ENCODE peak calls at places on chromosomes 4 and X, in nine cellular contexts. One of them, this sample, is unnamed.

GRCh38 chrX:16185725-16186136 is 18.4 kb downstream of the MAGEB17 start:
- DNase-seq in suprapubic skin: no peak
- DNase-seq in IMR-90: peak
- DNase-seq in keratinocyte: peak
- DNase-seq in brain microvascular endothelial cell: peak
- DNase-seq in uterus: no peak
- DNase-seq in heart right ventricle: no peak
- DNase-seq in cardiac muscle cell: no peak
- DNase-seq in colonic mucosa: no peak
- DNase-seq in this sample: no peak

GRCh38 chr4:173748353-173748752 is 218.3 kb upstream of the HAND2 start:
- DNase-seq in suprapubic skin: no peak
- DNase-seq in IMR-90: peak
- DNase-seq in keratinocyte: no peak
- DNase-seq in brain microvascular endothelial cell: no peak
- DNase-seq in uterus: no peak
- DNase-seq in heart right ventricle: no peak
- DNase-seq in cardiac muscle cell: peak
- DNase-seq in colonic mucosa: no peak
- DNase-seq in this sample: no peak

GRCh38 chrX:18895157-18895952 is 88.6 kb downstream of the PHKA2 start:
- DNase-seq in suprapubic skin: peak
- DNase-seq in IMR-90: peak
- DNase-seq in keratinocyte: peak
- DNase-seq in brain microvascular endothelial cell: peak
- DNase-seq in uterus: peak
- DNase-seq in heart right ventricle: peak
- DNase-seq in cardiac muscle cell: no peak
- DNase-seq in colonic mucosa: no peak
- DNase-seq in this sample: no peak

GRCh38 chr4:65242156-65242846 is 428.0 kb downstream of the EPHA5 start:
- DNase-seq in suprapubic skin: no peak
- DNase-seq in IMR-90: no peak
- DNase-seq in keratinocyte: no peak
- DNase-seq in brain microvascular endothelial cell: no peak
- DNase-seq in uterus: no peak
- DNase-seq in heart right ventricle: no peak
- DNase-seq in cardiac muscle cell: no peak
- DNase-seq in colonic mucosa: no peak
- DNase-seq in this sample: no peak

GRCh38 chr4:73311428-73311827 is 52.8 kb upstream of the ANKRD17 start:
- DNase-seq in suprapubic skin: no peak
- DNase-seq in IMR-90: peak
- DNase-seq in keratinocyte: no peak
- DNase-seq in brain microvascular endothelial cell: no peak
- DNase-seq in uterus: no peak
- DNase-seq in heart right ventricle: no peak
- DNase-seq in cardiac muscle cell: peak
- DNase-seq in colonic mucosa: no peak
- DNase-seq in this sample: no peak

GRCh38 chr4:16297003-16297402 is 70.7 kb upstream of the TAPT1 start:
- DNase-seq in suprapubic skin: no peak
- DNase-seq in IMR-90: no peak
- DNase-seq in keratinocyte: no peak
- DNase-seq in brain microvascular endothelial cell: no peak
- DNase-seq in uterus: no peak
- DNase-seq in heart right ventricle: no peak
- DNase-seq in cardiac muscle cell: no peak
- DNase-seq in colonic mucosa: no peak
- DNase-seq in this sample: no peak

GRCh38 chrX:109440475-109440874 is 41.4 kb downstream of the GUCY2F start:
- DNase-seq in suprapubic skin: no peak
- DNase-seq in IMR-90: no peak
- DNase-seq in keratinocyte: no peak
- DNase-seq in brain microvascular endothelial cell: no peak
- DNase-seq in uterus: no peak
- DNase-seq in heart right ventricle: no peak
- DNase-seq in cardiac muscle cell: no peak
- DNase-seq in colonic mucosa: no peak
- DNase-seq in this sample: no peak

GRCh38 chrX:27893211-27893610 is 85.4 kb downstream of the MAGEB10 start:
- DNase-seq in suprapubic skin: no peak
- DNase-seq in IMR-90: no peak
- DNase-seq in keratinocyte: no peak
- DNase-seq in brain microvascular endothelial cell: no peak
- DNase-seq in uterus: no peak
- DNase-seq in heart right ventricle: no peak
- DNase-seq in cardiac muscle cell: no peak
- DNase-seq in colonic mucosa: no peak
- DNase-seq in this sample: no peak

GRCh38 chr4:128579454-128579853 is 230.0 kb upstream of the JADE1 start:
- DNase-seq in suprapubic skin: no peak
- DNase-seq in IMR-90: no peak
- DNase-seq in keratinocyte: no peak
- DNase-seq in brain microvascular endothelial cell: no peak
- DNase-seq in uterus: no peak
- DNase-seq in heart right ventricle: no peak
- DNase-seq in cardiac muscle cell: no peak
- DNase-seq in colonic mucosa: no peak
- DNase-seq in this sample: no peak

GRCh38 chr4:77022581-77023133 is 53.1 kb downstream of the CCNI start:
- DNase-seq in suprapubic skin: no peak
- DNase-seq in IMR-90: peak
- DNase-seq in keratinocyte: no peak
- DNase-seq in brain microvascular endothelial cell: peak
- DNase-seq in uterus: no peak
- DNase-seq in heart right ventricle: no peak
- DNase-seq in cardiac muscle cell: peak
- DNase-seq in colonic mucosa: no peak
- DNase-seq in this sample: no peak

GRCh38 chr4:14259926-14260325 is 632.4 kb upstream of the BOD1L1 start:
- DNase-seq in suprapubic skin: no peak
- DNase-seq in IMR-90: no peak
- DNase-seq in keratinocyte: no peak
- DNase-seq in brain microvascular endothelial cell: no peak
- DNase-seq in uterus: no peak
- DNase-seq in heart right ventricle: no peak
- DNase-seq in cardiac muscle cell: no peak
- DNase-seq in colonic mucosa: no peak
- DNase-seq in this sample: no peak

GRCh38 chrX:48741834-48742233 is 19.7 kb upstream of the GLOD5 start:
- DNase-seq in suprapubic skin: no peak
- DNase-seq in IMR-90: no peak
- DNase-seq in keratinocyte: no peak
- DNase-seq in brain microvascular endothelial cell: no peak
- DNase-seq in uterus: no peak
- DNase-seq in heart right ventricle: no peak
- DNase-seq in cardiac muscle cell: no peak
- DNase-seq in colonic mucosa: no peak
- DNase-seq in this sample: no peak

GRCh38 chrX:76850851-76851250 is 423.3 kb downstream of the MAGEE1 start:
- DNase-seq in suprapubic skin: no peak
- DNase-seq in IMR-90: no peak
- DNase-seq in keratinocyte: no peak
- DNase-seq in brain microvascular endothelial cell: no peak
- DNase-seq in uterus: no peak
- DNase-seq in heart right ventricle: no peak
- DNase-seq in cardiac muscle cell: no peak
- DNase-seq in colonic mucosa: no peak
- DNase-seq in this sample: no peak

GRCh38 chr4:146343776-146344175 is 129.4 kb downstream of the REELD1 start:
- DNase-seq in suprapubic skin: no peak
- DNase-seq in IMR-90: no peak
- DNase-seq in keratinocyte: no peak
- DNase-seq in brain microvascular endothelial cell: no peak
- DNase-seq in uterus: no peak
- DNase-seq in heart right ventricle: no peak
- DNase-seq in cardiac muscle cell: no peak
- DNase-seq in colonic mucosa: no peak
- DNase-seq in this sample: no peak
- H3K27ac ChIP-seq in suprapubic skin: no peak
- H3K27ac ChIP-seq in IMR-90: no peak
- H3K27ac ChIP-seq in keratinocyte: no peak
- H3K27ac ChIP-seq in brain microvascular endothelial cell: no peak
- H3K27ac ChIP-seq in uterus: no peak
- H3K27ac ChIP-seq in heart right ventricle: no peak
- H3K27ac ChIP-seq in cardiac muscle cell: no peak
- H3K27ac ChIP-seq in colonic mucosa: no peak
- H3K27ac ChIP-seq in this sample: no peak

DNA sequence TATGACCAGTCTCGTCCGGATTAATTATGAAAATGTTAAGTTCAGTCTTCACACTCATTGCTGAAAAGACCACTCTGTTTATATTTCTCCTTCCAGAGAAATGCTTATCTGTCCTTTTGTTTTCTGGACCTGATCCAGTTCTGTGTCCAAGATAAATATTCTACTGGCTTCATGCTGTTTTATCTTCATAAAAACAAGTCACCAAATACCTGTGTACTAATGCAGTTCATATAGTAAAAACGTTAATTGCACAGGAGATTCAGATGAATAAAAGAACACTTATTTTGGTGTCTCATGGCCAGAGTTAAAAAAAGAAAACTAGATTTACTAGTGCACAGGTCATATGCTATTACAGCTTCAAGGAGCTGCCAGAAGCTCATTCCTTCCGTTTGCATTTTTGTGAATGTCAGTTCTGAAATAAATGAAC is 17.3 kb downstream of the FNIP2 start:
- DNase-seq in suprapubic skin: no peak
- DNase-seq in IMR-90: peak
- DNase-seq in keratinocyte: no peak
- DNase-seq in brain microvascular endothelial cell: no peak
- DNase-seq in uterus: no peak
- DNase-seq in heart right ventricle: no peak
- DNase-seq in cardiac muscle cell: no peak
- DNase-seq in colonic mucosa: no peak
- DNase-seq in this sample: no peak
- H3K4me3 ChIP-seq in suprapubic skin: no peak
- H3K4me3 ChIP-seq in IMR-90: no peak
- H3K4me3 ChIP-seq in keratinocyte: no peak
- H3K4me3 ChIP-seq in brain microvascular endothelial cell: no peak
- H3K4me3 ChIP-seq in uterus: no peak
- H3K4me3 ChIP-seq in heart right ventricle: no peak
- H3K4me3 ChIP-seq in cardiac muscle cell: no peak
- H3K4me3 ChIP-seq in colonic mucosa: no peak
- H3K4me3 ChIP-seq in this sample: no peak

GRCh38 chrX:13488706-13489105 is 80.7 kb upstream of the EGFL6 start:
- DNase-seq in suprapubic skin: no peak
- DNase-seq in IMR-90: no peak
- DNase-seq in keratinocyte: no peak
- DNase-seq in brain microvascular endothelial cell: no peak
- DNase-seq in uterus: no peak
- DNase-seq in heart right ventricle: no peak
- DNase-seq in cardiac muscle cell: no peak
- DNase-seq in colonic mucosa: no peak
- DNase-seq in this sample: no peak

GRCh38 chrX:13485167-13485566 is 84.2 kb upstream of the EGFL6 start:
- DNase-seq in suprapubic skin: no peak
- DNase-seq in IMR-90: no peak
- DNase-seq in keratinocyte: no peak
- DNase-seq in brain microvascular endothelial cell: no peak
- DNase-seq in uterus: no peak
- DNase-seq in heart right ventricle: no peak
- DNase-seq in cardiac muscle cell: no peak
- DNase-seq in colonic mucosa: no peak
- DNase-seq in this sample: no peak

GRCh38 chrX:13491061-13491460 is 78.3 kb upstream of the EGFL6 start:
- DNase-seq in suprapubic skin: no peak
- DNase-seq in IMR-90: no peak
- DNase-seq in keratinocyte: no peak
- DNase-seq in brain microvascular endothelial cell: no peak
- DNase-seq in uterus: no peak
- DNase-seq in heart right ventricle: no peak
- DNase-seq in cardiac muscle cell: no peak
- DNase-seq in colonic mucosa: no peak
- DNase-seq in this sample: no peak

GRCh38 chrX:13489451-13489850 is 80.0 kb upstream of the EGFL6 start:
- DNase-seq in suprapubic skin: peak
- DNase-seq in IMR-90: peak
- DNase-seq in keratinocyte: peak
- DNase-seq in brain microvascular endothelial cell: peak
- DNase-seq in uterus: peak
- DNase-seq in heart right ventricle: peak
- DNase-seq in cardiac muscle cell: no peak
- DNase-seq in colonic mucosa: peak
- DNase-seq in this sample: peak

DNA sequence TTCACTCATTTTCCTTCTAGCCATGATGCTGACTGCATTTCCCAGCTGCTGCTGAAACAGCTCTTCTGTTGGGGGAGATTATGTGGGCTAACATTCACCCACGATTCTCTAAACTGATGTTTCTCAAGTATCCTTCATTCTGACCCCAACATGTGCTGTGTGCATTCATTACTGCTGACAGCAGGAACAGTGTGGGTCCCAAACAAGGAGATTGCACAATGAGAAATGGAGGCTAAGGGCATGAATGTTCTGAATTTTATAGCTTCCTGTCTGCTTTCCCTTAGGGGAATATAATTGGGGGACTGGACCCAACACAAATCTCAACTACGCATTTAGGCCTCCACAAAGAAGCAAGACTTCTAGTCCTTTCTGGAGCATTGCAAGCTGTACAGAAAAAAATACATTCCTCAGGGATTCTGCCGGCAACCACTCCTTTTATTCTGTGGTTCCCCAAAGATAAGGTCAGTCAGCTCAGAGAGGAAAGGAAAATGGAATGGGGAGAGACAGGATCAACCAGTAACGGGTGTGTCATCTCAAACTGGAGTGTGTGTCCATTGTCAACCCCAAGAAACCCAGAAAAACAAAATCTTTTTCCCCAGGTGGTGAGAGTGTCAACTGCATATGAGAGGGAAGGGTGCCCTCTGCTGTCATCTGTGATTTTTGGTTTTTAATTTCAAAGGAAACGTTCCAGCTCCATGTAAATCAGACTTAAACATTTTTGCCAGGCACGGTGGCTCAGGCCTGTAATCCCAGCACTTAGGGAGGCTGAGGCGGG is 81.5 kb upstream of the EGFL6 start:
- DNase-seq in suprapubic skin: no peak
- DNase-seq in IMR-90: peak
- DNase-seq in keratinocyte: peak
- DNase-seq in brain microvascular endothelial cell: peak
- DNase-seq in uterus: peak
- DNase-seq in heart right ventricle: no peak
- DNase-seq in cardiac muscle cell: peak
- DNase-seq in colonic mucosa: peak
- DNase-seq in this sample: peak
- TF ChIP-seq CTCF in suprapubic skin: peak
- TF ChIP-seq CTCF in IMR-90: peak
- TF ChIP-seq CTCF in keratinocyte: peak
- TF ChIP-seq CTCF in brain microvascular endothelial cell: peak
- TF ChIP-seq CTCF in uterus: peak
- TF ChIP-seq CTCF in heart right ventricle: peak
- TF ChIP-seq CTCF in cardiac muscle cell: peak
- TF ChIP-seq CTCF in colonic mucosa: peak
- TF ChIP-seq CTCF in this sample: peak

GRCh38 chrX:13001097-13001496 is 26.2 kb downstream of the TMSB4X start:
- DNase-seq in suprapubic skin: no peak
- DNase-seq in IMR-90: no peak
- DNase-seq in keratinocyte: no peak
- DNase-seq in brain microvascular endothelial cell: no peak
- DNase-seq in uterus: no peak
- DNase-seq in heart right ventricle: no peak
- DNase-seq in cardiac muscle cell: no peak
- DNase-seq in colonic mucosa: no peak
- DNase-seq in this sample: no peak
- H3K27ac ChIP-seq in suprapubic skin: no peak
- H3K27ac ChIP-seq in IMR-90: no peak
- H3K27ac ChIP-seq in keratinocyte: no peak
- H3K27ac ChIP-seq in brain microvascular endothelial cell: no peak
- H3K27ac ChIP-seq in uterus: no peak
- H3K27ac ChIP-seq in heart right ventricle: no peak
- H3K27ac ChIP-seq in cardiac muscle cell: no peak
- H3K27ac ChIP-seq in colonic mucosa: peak
- H3K27ac ChIP-seq in this sample: no peak